ENCODE peak calls at places on chromosomes 11 and 22, in five cellular contexts. B is A549, C is WTC11, J is H1, N is K562. S is an unnamed sample.
A peak's percentile ranks its signal among the peaks of the same experiment; 100 is the strongest.

GRCh38 chr11:11973361-11973800 is 35.0 kb downstream of the DKK3 start:
- DNase-seq in B (no peak), C (no peak), J (no peak), N (no peak), S (no peak)

GRCh38 chr22:39308614-39309363 is 10.6 kb downstream of the RPL3 start:
- DNase-seq in B (peak; percentile 78), C (no peak), J (no peak), N (peak; percentile 65), S (no peak)

GRCh38 chr22:27982630-27983180 is 63.6 kb upstream of the PITPNB start:
- DNase-seq in B (no peak), C (no peak), J (no peak), N (no peak), S (no peak)

GRCh38 chr11:120688166-120688565 is 176.6 kb downstream of the GRIK4 start:
- DNase-seq in B (no peak), C (no peak), J (no peak), N (no peak), S (no peak)

GRCh38 chr11:122853971-122854446 is 15.7 kb downstream of the CRTAM start:
- DNase-seq in B (peak; percentile 82), C (peak; percentile 39), J (no peak), N (peak; percentile 69), S (peak; percentile 66)

GRCh38 chr11:74268451-74268850 is 43.0 kb downstream of the P4HA3 start:
- DNase-seq in B (no peak), C (no peak), J (no peak), N (no peak), S (no peak)

GRCh38 chr11:80980221-80980620 is 1539.4 kb upstream of the TENM4 start:
- DNase-seq in B (peak; percentile 15), C (no peak), J (no peak), N (no peak), S (no peak)

GRCh38 chr22:36411589-36412258 is 24.0 kb upstream of the MYH9 start:
- DNase-seq in B (no peak), C (no peak), J (no peak), N (no peak), S (peak; percentile 80)

GRCh38 chr22:35155403-35156025 is 89.6 kb downstream of the ISX start:
- DNase-seq in B (no peak), C (peak; percentile 24), J (no peak), N (no peak), S (no peak)

GRCh38 chr11:7918141-7918540 is 12.9 kb downstream of the OR10A6 start:
- DNase-seq in B (no peak), C (no peak), J (no peak), N (no peak), S (no peak)

GRCh38 chr11:134786636-134787035 is 374.6 kb upstream of the B3GAT1 start:
- DNase-seq in B (no peak), C (no peak), J (no peak), N (no peak), S (no peak)

GRCh38 chr22:37193629-37194191 is 5.7 kb upstream of the C1QTNF6 start:
- DNase-seq in B (peak; percentile 83), C (no peak), J (no peak), N (peak; percentile 80), S (peak; percentile 43)

GRCh38 chr11:12242071-12242672 is 131.8 kb downstream of the MICAL2 start:
- DNase-seq in B (no peak), C (no peak), J (no peak), N (peak; percentile 35), S (no peak)

GRCh38 chr11:117828641-117829368 is 4.3 kb upstream of the FXYD2 start:
- DNase-seq in B (peak; percentile 29), C (no peak), J (no peak), N (peak; percentile 27), S (no peak)

GRCh38 chr22:48105254-48105653 is 1342.8 kb downstream of the TBC1D22A start:
- DNase-seq in B (no peak), C (no peak), J (no peak), N (no peak), S (no peak)

GRCh38 chr11:108693852-108694251 is 29.0 kb downstream of the DDX10 start:
- DNase-seq in B (no peak), C (no peak), J (no peak), N (peak; percentile 39), S (no peak)

GRCh38 chr22:30824711-30825110 is 130.0 kb downstream of the OSBP2 start:
- DNase-seq in B (no peak), C (no peak), J (no peak), N (no peak), S (no peak)

GRCh38 chr11:23725752-23726151 is 771.1 kb upstream of the LUZP2 start:
- DNase-seq in B (no peak), C (no peak), J (no peak), N (no peak), S (no peak)

GRCh38 chr11:64665381-64665780 is 57.6 kb downstream of the NRXN2 start:
- DNase-seq in B (no peak), C (no peak), J (no peak), N (peak; percentile 69), S (no peak)

GRCh38 chr11:20031155-20032001 is 128.9 kb downstream of the DBX1 start:
- DNase-seq in B (no peak), C (no peak), J (no peak), N (no peak), S (peak; percentile 87)

GRCh38 chr11:64498151-64498550 is 92.9 kb upstream of the SLC22A12 start:
- DNase-seq in B (no peak), C (no peak), J (no peak), N (no peak), S (no peak)

GRCh38 chr22:28923826-28924732 is 40.7 kb downstream of the ZNRF3 start:
- DNase-seq in B (no peak), C (no peak), J (no peak), N (no peak), S (peak; percentile 98)

GRCh38 chr22:24271406-24271760 is 752 bp downstream of the SPECC1L start:
- DNase-seq in B (peak; percentile 6), C (no peak), J (no peak), N (peak; percentile 11), S (no peak)

GRCh38 chr11:47003180-47003877 is 66.8 kb downstream of the CSTPP1 start:
- DNase-seq in B (no peak), C (no peak), J (no peak), N (peak; percentile 62), S (no peak)

GRCh38 chr11:112780351-112781043 is 180.7 kb upstream of the NCAM1 start:
- DNase-seq in B (no peak), C (no peak), J (no peak), N (peak; percentile 44), S (no peak)

DNA sequence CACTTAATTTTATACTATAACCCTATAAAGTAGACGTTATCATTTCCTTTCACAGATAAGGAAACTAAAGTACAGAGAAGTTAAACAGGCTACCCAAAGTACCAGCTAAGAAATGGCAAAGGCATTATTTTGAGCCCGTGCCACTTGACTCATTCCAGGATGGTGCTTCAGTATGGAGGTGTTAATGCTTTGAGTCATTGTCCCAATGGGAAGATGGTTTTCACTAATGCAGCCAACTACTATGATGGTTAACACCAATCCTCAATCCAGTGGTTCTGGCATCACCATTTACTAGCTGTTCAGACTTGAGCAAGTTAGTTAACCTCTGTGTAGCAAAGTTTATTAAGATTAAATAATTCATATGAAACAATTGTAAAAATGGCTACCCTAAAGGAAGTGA is 123.1 kb upstream of the SLC5A12 start:
- DNase-seq in B (no peak), C (no peak), J (no peak), N (no peak), S (no peak)
- TF ChIP-seq JUN in B (no peak), C (no peak), J (no peak), N (no peak), S (no peak)

DNA sequence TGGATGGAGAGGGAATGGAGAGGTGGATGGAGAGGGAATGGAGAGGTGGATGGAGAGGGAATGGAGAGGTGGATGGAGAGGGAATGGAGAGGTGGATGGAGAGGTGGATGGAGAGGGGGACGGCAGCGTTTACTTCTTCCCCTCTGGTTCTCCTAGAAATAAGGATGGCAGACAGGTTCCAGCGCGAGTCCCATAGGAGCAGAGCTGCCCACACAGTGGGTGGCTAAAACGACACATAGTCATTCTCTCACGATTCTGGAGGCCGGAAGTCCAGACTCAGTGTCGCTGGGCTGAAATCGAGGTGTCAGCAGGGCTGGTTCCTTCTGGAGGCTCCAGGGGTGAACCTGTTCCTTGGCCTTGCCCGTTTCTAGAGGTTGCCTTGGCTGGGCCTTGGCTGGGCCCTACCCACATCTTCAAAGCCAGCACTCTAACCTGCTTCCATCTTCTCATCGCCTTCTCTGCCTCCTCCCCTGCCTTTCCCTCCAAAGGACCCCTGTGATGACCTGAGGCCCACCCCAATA is 12.7 kb upstream of the CTSD start:
- DNase-seq in B (no peak), C (no peak), J (no peak), N (no peak), S (no peak)
- TF ChIP-seq JUN in B (no peak), C (no peak), J (no peak), N (no peak), S (no peak)

GRCh38 chr11:91922846-91923245 is 301.8 kb upstream of the FAT3 start:
- DNase-seq in B (no peak), C (no peak), J (no peak), N (no peak), S (no peak)

GRCh38 chr11:91921974-91922373 is 302.6 kb upstream of the FAT3 start:
- DNase-seq in B (peak; percentile 11), C (no peak), J (no peak), N (no peak), S (no peak)

GRCh38 chr11:91926967-91927366 is 297.7 kb upstream of the FAT3 start:
- DNase-seq in B (no peak), C (no peak), J (no peak), N (no peak), S (no peak)

GRCh38 chr11:91932151-91932821 is 292.3 kb upstream of the FAT3 start:
- DNase-seq in B (no peak), C (no peak), J (no peak), N (no peak), S (no peak)

DNA sequence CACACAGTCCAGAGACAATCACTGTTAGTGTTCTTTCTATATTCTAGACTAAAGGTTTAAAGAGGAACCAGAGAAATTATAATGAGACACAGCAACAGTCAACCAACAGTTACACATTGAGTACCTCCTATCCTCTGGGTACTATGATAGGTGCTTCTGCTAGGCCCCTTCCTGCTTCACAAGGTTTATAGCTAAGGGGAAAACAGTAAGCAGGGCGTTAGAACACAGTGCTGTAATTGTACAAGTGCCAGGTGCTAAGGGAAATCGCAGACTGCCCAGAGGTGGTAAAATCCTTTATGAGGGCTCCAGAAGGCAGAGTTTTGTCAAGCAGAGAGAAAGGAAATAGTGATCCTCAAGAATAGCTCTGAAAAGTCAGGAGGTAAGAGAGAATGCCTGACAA is 297.2 kb upstream of the FAT3 start:
- DNase-seq in B (no peak), C (no peak), J (no peak), N (no peak), S (no peak)
- TF ChIP-seq JUN in B (no peak), C (no peak), J (no peak), N (no peak), S (no peak)

DNA sequence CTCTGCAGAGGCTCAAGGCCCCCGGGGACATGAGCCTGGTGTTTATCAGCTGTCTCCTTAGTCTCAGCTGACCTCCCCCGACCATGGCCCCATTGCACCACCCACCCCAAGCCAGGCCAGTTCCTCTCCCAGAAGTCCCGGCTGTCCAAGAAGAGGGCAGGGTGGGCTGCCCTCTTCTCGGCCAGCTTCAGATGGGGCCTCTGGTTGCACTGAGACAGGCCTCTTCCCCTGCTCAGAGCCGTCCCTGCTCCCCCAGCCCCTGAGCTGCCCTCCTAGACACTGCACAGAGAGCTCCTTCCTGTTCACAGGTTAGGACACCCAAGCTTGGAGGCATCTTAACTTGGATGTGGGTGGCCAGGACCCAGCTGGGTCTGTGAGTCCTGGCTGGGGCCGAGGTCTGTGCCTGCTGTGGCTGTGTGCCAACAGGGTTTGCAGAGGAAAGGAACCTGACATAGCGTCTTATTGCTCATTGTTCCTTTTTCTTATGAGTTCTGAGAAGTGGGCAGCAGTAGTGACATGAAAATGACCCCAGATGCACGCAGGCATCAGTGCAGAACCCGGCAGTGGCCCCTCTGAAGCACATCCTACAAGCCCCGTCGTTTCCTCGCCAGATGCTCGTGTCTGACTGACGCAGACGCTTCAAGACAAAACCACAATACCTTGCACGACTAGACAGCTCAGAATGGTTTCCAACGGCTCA is 5.5 kb downstream of the TRABD start:
- DNase-seq in B (no peak), C (no peak), J (no peak), N (no peak), S (no peak)
- TF ChIP-seq JUN in B (no peak), C (no peak), J (no peak), N (no peak), S (no peak)

S was measured in HepG2.